ENCODE peak calls at places on chromosomes 5 and 9, in seven cellular contexts. G, J, R, Q, U, P and S are unnamed samples.

GRCh38 chr5:145825751-145826180 is 9.4 kb downstream of the PRELID2 start:
- DNase-seq in J (no peak), G (peak), U (peak), Q (no peak), P (no peak), R (no peak), S (no peak)

GRCh38 chr5:159947708-159948358 is 31.6 kb downstream of the ADRA1B start:
- DNase-seq in P (no peak), U (peak), J (no peak), Q (no peak), G (no peak), R (no peak), S (no peak)

GRCh38 chr9:133256057-133256461 is 18.9 kb downstream of the ABO start:
- DNase-seq in U (no peak), Q (no peak), R (peak), P (no peak), J (no peak), G (no peak), S (no peak)

GRCh38 chr5:150443242-150444075 is 6.1 kb downstream of the RPS14 start:
- DNase-seq in G (peak), J (no peak), P (no peak), R (no peak), U (no peak), Q (no peak), S (no peak)

GRCh38 chr9:94002316-94003140 is 47.4 kb upstream of the BARX1 start:
- DNase-seq in U (peak), R (no peak), Q (no peak), J (no peak), G (peak), P (peak), S (peak)

GRCh38 chr5:159735749-159736660 is 180.3 kb upstream of the ADRA1B start:
- DNase-seq in J (no peak), R (no peak), Q (no peak), U (no peak), P (no peak), G (no peak), S (no peak)

GRCh38 chr5:31962321-31962720 is 211.8 kb downstream of the GOLPH3 start:
- DNase-seq in U (no peak), G (no peak), R (no peak), J (no peak), P (no peak), Q (no peak), S (peak)

GRCh38 chr5:176822426-176823075 is 12.2 kb downstream of the UNC5A start:
- DNase-seq in R (no peak), P (no peak), U (no peak), J (no peak), Q (no peak), G (no peak), S (no peak)

GRCh38 chr5:164504141-164504772 is 998.8 kb downstream of the MAT2B start:
- DNase-seq in P (peak), U (peak), R (no peak), G (peak), Q (no peak), J (no peak), S (peak)

GRCh38 chr5:143140492-143141231 is 262.8 kb downstream of the NR3C1 start:
- DNase-seq in U (no peak), G (no peak), J (no peak), P (peak), R (no peak), Q (no peak), S (no peak)

GRCh38 chr9:93268551-93269314 is 84.8 kb downstream of the WNK2 start:
- DNase-seq in R (peak), Q (no peak), J (no peak), P (peak), U (no peak), G (no peak), S (no peak)

GRCh38 chr5:23169660-23170416 is 316.7 kb upstream of the CDH12 start:
- DNase-seq in U (no peak), R (no peak), J (no peak), Q (no peak), G (no peak), P (no peak), S (no peak)

GRCh38 chr5:18745988-18746615 is 1111.8 kb downstream of the TAF11L14 start:
- DNase-seq in R (no peak), U (peak), Q (no peak), P (peak), G (peak), J (no peak), S (no peak)

GRCh38 chr9:137078701-137079400 is 1.5 kb downstream of the UAP1L1 start:
- DNase-seq in U (no peak), Q (no peak), P (peak), R (peak), J (no peak), G (no peak), S (peak)

GRCh38 chr5:6717247-6717646 is 4.0 kb downstream of the TENT4A start:
- DNase-seq in U (no peak), P (no peak), Q (no peak), R (no peak), J (no peak), G (no peak), S (no peak)

GRCh38 chr5:177023247-177023703 is 779 bp downstream of the ZNF346 start:
- DNase-seq in R (no peak), P (no peak), Q (no peak), J (no peak), G (peak), U (no peak), S (no peak)

GRCh38 chr9:38421498-38422211 is 2.6 kb downstream of the IGFBPL1 start:
- DNase-seq in R (no peak), Q (no peak), J (no peak), U (no peak), P (no peak), G (no peak), S (no peak)

GRCh38 chr9:2299156-2299842 is 284.2 kb downstream of the SMARCA2 start:
- DNase-seq in Q (no peak), G (no peak), R (no peak), J (no peak), U (no peak), P (peak), S (no peak)

GRCh38 chr5:148928141-148928540 is 101.7 kb downstream of the ADRB2 start:
- DNase-seq in P (no peak), R (no peak), J (no peak), U (no peak), G (no peak), Q (no peak), S (no peak)

GRCh38 chr5:139688712-139689413 is 40.7 kb downstream of the CXXC5 start:
- DNase-seq in U (no peak), J (no peak), G (no peak), Q (no peak), P (no peak), R (no peak), S (no peak)

GRCh38 chr9:19787672-19788071 is 1.2 kb downstream of the SLC24A2 start:
- DNase-seq in P (no peak), Q (no peak), U (no peak), J (no peak), R (no peak), G (no peak), S (no peak)

GRCh38 chr5:74762599-74762998 is 4.3 kb downstream of the GFM2 start:
- DNase-seq in G (no peak), Q (no peak), J (no peak), R (no peak), P (no peak), U (peak), S (no peak)

GRCh38 chr5:6603643-6604042 is 29.2 kb downstream of the NSUN2 start:
- DNase-seq in J (no peak), G (no peak), P (no peak), R (no peak), U (no peak), Q (no peak), S (no peak)

GRCh38 chr5:116313366-116313765 is 228.5 kb downstream of the COMMD10 start:
- DNase-seq in G (no peak), U (no peak), Q (no peak), J (no peak), P (no peak), R (no peak), S (no peak)

GRCh38 chr5:115098041-115098702 is 71.5 kb downstream of the TRIM36 start:
- DNase-seq in P (peak), J (no peak), G (peak), Q (no peak), U (peak), R (no peak), S (peak)

GRCh38 chr9:95104088-95104960 is 213.2 kb downstream of the FANCC start:
- DNase-seq in Q (no peak), J (no peak), P (no peak), R (no peak), G (no peak), U (no peak), S (no peak)

GRCh38 chr5:63831381-63831780 is 130.9 kb downstream of the HTR1A start:
- DNase-seq in U (no peak), P (no peak), J (no peak), G (no peak), Q (no peak), R (no peak), S (no peak)
- TF ChIP-seq POLR2A in U (no peak), P (no peak), J (no peak), G (no peak), Q (no peak), R (no peak), S (no peak)

DNA sequence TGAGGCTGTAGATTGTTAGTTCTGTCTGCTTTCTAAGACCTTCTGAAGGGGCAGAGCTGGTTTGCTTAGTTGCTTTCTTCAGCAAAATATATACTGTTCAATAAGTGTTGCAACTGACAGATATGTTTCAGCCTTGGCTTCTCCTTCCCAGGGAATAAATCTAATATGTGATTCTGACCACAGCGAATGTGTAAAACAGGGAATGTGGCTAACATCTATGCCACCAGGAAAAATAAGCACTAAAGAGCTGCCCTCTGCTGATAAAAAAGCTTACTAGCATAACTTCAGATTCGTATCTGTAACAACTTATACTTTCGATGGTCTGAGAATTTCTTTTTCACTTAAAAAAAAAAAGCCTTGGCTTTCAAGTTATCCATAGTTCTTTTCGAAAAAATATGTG is 13.0 kb upstream of the OSMR start:
- DNase-seq in G (no peak), U (no peak), J (no peak), Q (no peak), P (no peak), R (no peak), S (no peak)
- TF ChIP-seq CTCF in G (no peak), U (no peak), J (no peak), Q (no peak), P (no peak), R (no peak), S (no peak)

GRCh38 chr5:154038604-154039457 is at the start of the genes FAM114A2 and MFAP3:
- DNase-seq in U (peak), J (peak), Q (peak), P (peak), G (peak), R (peak), S (peak)
- TF ChIP-seq POLR2A in U (peak), J (no peak), Q (peak), P (peak), G (peak), R (peak), S (no peak)

GRCh38 chr5:59371525-59372138 is 521.9 kb downstream of the PDE4D start:
- DNase-seq in P (no peak), J (no peak), U (no peak), G (no peak), Q (no peak), R (no peak), S (no peak)

GRCh38 chr5:59368951-59369350 is 524.6 kb downstream of the PDE4D start:
- DNase-seq in P (no peak), Q (no peak), J (no peak), G (no peak), R (no peak), U (no peak), S (no peak)

GRCh38 chr5:59366784-59367183 is 526.7 kb downstream of the PDE4D start:
- DNase-seq in G (no peak), Q (no peak), P (no peak), J (no peak), U (no peak), R (no peak), S (no peak)

GRCh38 chr5:59367791-59368394 is 525.6 kb downstream of the PDE4D start:
- DNase-seq in G (peak), U (peak), P (peak), J (peak), Q (peak), R (no peak), S (peak)
- TF ChIP-seq CTCF in G (peak), U (peak), P (peak), J (peak), Q (peak), R (peak), S (peak)

GRCh38 chr9:99073347-99073746 is 31.6 kb upstream of the TGFBR1 start:
- DNase-seq in P (no peak), J (no peak), U (no peak), Q (no peak), G (no peak), R (no peak), S (no peak)
- TF ChIP-seq POLR2A in P (no peak), J (no peak), U (no peak), Q (no peak), G (no peak), R (no peak), S (no peak)

GRCh38 chr9:120336021-120336752 is 243.8 kb downstream of the CDK5RAP2 start:
- DNase-seq in Q (no peak), G (no peak), R (no peak), U (no peak), P (no peak), J (no peak), S (no peak)

GRCh38 chr9:120343416-120343815 is 236.6 kb downstream of the CDK5RAP2 start:
- DNase-seq in P (no peak), U (no peak), R (no peak), J (no peak), G (no peak), Q (no peak), S (no peak)

GRCh38 chr9:120336753-120337090 is 243.2 kb downstream of the CDK5RAP2 start:
- DNase-seq in R (no peak), J (no peak), G (no peak), Q (no peak), U (no peak), P (no peak), S (no peak)

GRCh38 chr9:120337131-120337530 is 242.8 kb downstream of the CDK5RAP2 start:
- DNase-seq in J (no peak), U (no peak), Q (no peak), P (no peak), R (no peak), G (no peak), S (no peak)

GRCh38 chr9:120338340-120338739 is 241.6 kb downstream of the CDK5RAP2 start:
- DNase-seq in P (no peak), Q (no peak), U (no peak), J (no peak), G (no peak), R (no peak), S (no peak)
- TF ChIP-seq CTCF in P (no peak), Q (no peak), U (no peak), J (no peak), G (peak), R (no peak), S (no peak)

DNA sequence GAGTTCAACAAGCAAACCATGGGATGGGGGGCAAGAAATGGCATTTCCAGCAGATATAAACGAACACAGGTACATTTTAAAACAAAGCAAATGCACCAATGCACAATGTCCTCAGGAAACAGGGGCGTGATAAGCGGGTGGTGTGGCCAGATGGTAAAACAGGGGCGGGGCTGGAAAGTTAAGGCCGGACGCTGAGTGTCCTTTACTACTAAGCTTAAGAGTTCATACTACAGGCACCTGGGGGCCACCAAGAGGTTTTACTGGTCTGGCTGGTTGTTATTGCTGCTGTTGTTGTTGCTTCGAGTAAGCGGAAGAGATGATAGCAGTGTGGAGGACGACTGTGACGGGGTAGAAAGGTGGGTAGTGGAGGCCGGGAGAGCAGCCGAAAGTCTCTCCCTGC is 99.8 kb downstream of the ATPSCKMT start:
- DNase-seq in Q (no peak), J (no peak), R (no peak), P (no peak), G (peak), U (no peak), S (no peak)
- TF ChIP-seq POLR2A in Q (no peak), J (no peak), R (no peak), P (no peak), G (no peak), U (no peak), S (no peak)

GRCh38 chr9:91182429-91182828 is 179.3 kb downstream of the AUH start:
- DNase-seq in J (no peak), P (no peak), G (no peak), Q (no peak), U (peak), R (peak), S (no peak)
- TF ChIP-seq CTCF in J (no peak), P (no peak), G (no peak), Q (no peak), U (no peak), R (no peak), S (no peak)

DNA sequence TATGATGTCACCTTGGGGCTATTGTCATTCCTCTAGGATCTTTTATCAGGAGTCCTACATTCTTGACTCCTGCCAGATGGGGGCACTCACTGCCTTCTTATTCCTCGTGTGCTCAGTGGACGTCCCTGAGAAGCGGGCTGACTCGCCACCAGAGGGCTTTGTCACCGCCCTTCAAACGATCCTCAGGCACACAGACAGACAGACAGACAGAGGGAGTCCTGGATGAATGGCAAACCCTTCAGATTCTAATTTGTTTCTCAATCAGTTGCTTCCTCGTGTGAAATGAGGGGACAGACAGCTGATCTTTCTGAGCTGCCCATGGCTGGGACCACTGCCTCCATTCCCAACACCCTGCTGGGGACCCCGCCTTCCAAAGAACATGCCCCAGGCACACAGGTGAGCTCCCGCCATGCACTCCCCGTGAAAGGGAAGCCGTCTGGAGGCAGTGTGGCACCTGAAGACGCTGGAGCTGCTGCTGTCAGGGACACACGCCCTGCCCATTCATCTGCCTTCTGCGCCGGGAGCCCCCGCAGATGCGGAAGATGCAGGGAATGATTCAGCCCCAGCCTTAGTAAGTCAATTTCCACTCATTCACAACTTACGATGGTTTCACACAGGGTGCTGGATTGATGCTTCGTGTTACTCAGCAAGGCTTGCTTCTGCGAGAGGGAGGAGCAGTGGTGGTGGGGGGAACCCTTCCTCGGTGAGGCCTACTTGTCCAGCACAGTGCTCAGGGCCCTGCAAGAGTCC is 24.9 kb upstream of the SH3PXD2B start:
- DNase-seq in U (peak), Q (peak), P (peak), J (no peak), R (peak), G (peak), S (peak)
- TF ChIP-seq POLR2A in U (no peak), Q (peak), P (no peak), J (no peak), R (no peak), G (no peak), S (no peak)

GRCh38 chr5:141182248-141182647 is at the start of gene PCDHB16:
- DNase-seq in Q (peak), R (no peak), J (no peak), P (no peak), G (peak), U (peak), S (peak)
- TF ChIP-seq CTCF in Q (peak), R (no peak), J (no peak), P (no peak), G (peak), U (no peak), S (peak)